ENCODE peak calls at places on chromosome 16, in eight cellular contexts. B is ovary, N is uterus, U is NB4, P is adrenal gland, G is Peyer's patch, Z is stomach, R is heart left ventricle. O is an unnamed sample.

GRCh38 chr16:69830534-69831211 is 68.5 kb downstream of the WWP2 start:
- DNase-seq in B (no peak), N (no peak), U (no peak), P (no peak), G (no peak), Z (peak), R (no peak), O (no peak)

GRCh38 chr16:61836804-61837398 is 199.3 kb downstream of the CDH8 start:
- DNase-seq in B (no peak), N (no peak), U (no peak), P (no peak), G (no peak), Z (no peak), R (no peak), O (no peak)

GRCh38 chr16:26316683-26317464 is 625.1 kb downstream of the HS3ST4 start:
- DNase-seq in B (no peak), N (no peak), U (peak), P (no peak), G (no peak), Z (no peak), R (no peak), O (no peak)

GRCh38 chr16:21227886-21228285 is 5.6 kb upstream of the ANKS4B start:
- DNase-seq in B (no peak), N (no peak), U (peak), P (no peak), G (no peak), Z (no peak), R (no peak), O (no peak)

GRCh38 chr16:79426663-79427062 is 173.9 kb downstream of the MAF start:
- DNase-seq in B (no peak), N (no peak), U (no peak), P (no peak), G (no peak), Z (no peak), R (no peak), O (no peak)

GRCh38 chr16:1681032-1681431 is 3.0 kb downstream of the JPT2 start:
- DNase-seq in B (no peak), N (no peak), U (no peak), P (no peak), G (no peak), Z (no peak), R (no peak), O (no peak)

GRCh38 chr16:78504391-78504945 is 405.0 kb downstream of the WWOX start:
- DNase-seq in B (peak), N (peak), U (no peak), P (no peak), G (peak), Z (peak), R (peak), O (no peak)

GRCh38 chr16:13359835-13360234 is 458.4 kb downstream of the SHISA9 start:
- DNase-seq in B (no peak), N (no peak), U (no peak), P (no peak), G (no peak), Z (no peak), R (no peak), O (no peak)

GRCh38 chr16:88691924-88692560 is 5.7 kb upstream of the SNAI3 start:
- DNase-seq in B (no peak), N (no peak), U (peak), P (no peak), G (peak), Z (no peak), R (no peak), O (no peak)

GRCh38 chr16:89697616-89698331 is 3.7 kb downstream of the SPATA2L start:
- DNase-seq in B (peak), N (no peak), U (peak), P (peak), G (no peak), Z (no peak), R (no peak), O (no peak)

GRCh38 chr16:89695086-89695874 is 6.2 kb downstream of the SPATA2L start:
- DNase-seq in B (no peak), N (no peak), U (no peak), P (peak), G (peak), Z (no peak), R (no peak), O (no peak)

GRCh38 chr16:89697161-89697615 is 4.3 kb downstream of the SPATA2L start:
- DNase-seq in B (peak), N (no peak), U (peak), P (no peak), G (peak), Z (no peak), R (no peak), O (no peak)

GRCh38 chr16:89695875-89696597 is 5.5 kb downstream of the SPATA2L start:
- DNase-seq in B (peak), N (no peak), U (peak), P (peak), G (peak), Z (no peak), R (no peak), O (no peak)

GRCh38 chr16:89696598-89697128 is 4.8 kb downstream of the SPATA2L start:
- DNase-seq in B (peak), N (no peak), U (peak), P (peak), G (peak), Z (no peak), R (no peak), O (no peak)
- TF ChIP-seq POLR2A in B (no peak), N (no peak), U (no peak), P (no peak), G (no peak), Z (no peak), R (no peak), O (no peak)

DNA sequence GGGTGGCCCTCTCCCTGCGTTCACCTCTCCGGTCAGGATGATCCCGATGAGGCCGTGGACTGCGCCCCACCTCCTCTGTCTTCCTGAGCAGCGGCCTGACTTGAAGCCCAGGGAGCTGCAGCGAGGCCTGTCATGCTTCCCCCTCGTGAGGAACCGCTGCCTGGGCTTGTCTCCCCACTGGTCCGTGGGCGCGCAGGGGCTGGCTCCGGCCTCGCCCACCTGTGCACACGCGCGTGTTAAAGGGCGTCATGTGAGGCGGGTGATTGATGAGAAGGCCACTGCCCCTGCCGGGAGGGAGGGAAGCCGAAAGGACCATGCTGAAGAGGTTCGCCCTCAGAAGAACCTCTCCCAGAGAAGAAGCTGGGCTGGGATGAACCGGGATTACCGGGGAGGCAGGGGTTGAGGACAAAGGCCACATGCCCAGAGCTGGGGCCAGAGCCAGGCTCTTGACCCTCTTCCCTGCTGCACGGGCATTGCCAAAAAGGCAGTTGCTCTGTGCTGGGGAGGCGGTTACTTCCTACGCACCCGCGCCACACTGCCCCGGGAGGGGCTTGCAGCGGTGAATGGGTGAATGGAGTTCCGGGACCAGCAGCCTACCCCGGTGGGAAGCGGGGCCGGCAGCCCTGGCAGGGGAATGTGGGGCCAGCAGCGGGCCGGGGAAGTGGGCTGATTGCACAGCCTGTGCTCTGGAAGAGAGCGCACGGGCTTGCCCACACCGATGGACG is 85.9 kb upstream of the GSE1 start:
- DNase-seq in B (no peak), N (no peak), U (no peak), P (no peak), G (no peak), Z (no peak), R (no peak), O (no peak)
- TF ChIP-seq POLR2A in B (no peak), N (no peak), U (no peak), P (no peak), G (no peak), Z (no peak), R (no peak), O (no peak)

GRCh38 chr16:56938664-56939513 is 6.9 kb downstream of the HERPUD1 start:
- DNase-seq in B (no peak), N (no peak), U (no peak), P (no peak), G (peak), Z (no peak), R (no peak), O (no peak)
- TF ChIP-seq POLR2A in B (no peak), N (no peak), U (no peak), P (no peak), G (no peak), Z (no peak), R (no peak), O (no peak)

GRCh38 chr16:19822534-19822933 is 62.1 kb downstream of the GPRC5B start:
- DNase-seq in B (no peak), N (no peak), U (peak), P (no peak), G (no peak), Z (no peak), R (no peak), O (no peak)
- TF ChIP-seq POLR2A in B (no peak), N (no peak), U (no peak), P (no peak), G (no peak), Z (no peak), R (no peak), O (no peak)

GRCh38 chr16:67199011-67199807 is at the start of gene ELMO3:
- DNase-seq in B (no peak), N (no peak), U (no peak), P (no peak), G (peak), Z (peak), R (no peak), O (no peak)
- TF ChIP-seq POLR2A in B (no peak), N (no peak), U (no peak), P (no peak), G (peak), Z (no peak), R (no peak), O (no peak)

DNA sequence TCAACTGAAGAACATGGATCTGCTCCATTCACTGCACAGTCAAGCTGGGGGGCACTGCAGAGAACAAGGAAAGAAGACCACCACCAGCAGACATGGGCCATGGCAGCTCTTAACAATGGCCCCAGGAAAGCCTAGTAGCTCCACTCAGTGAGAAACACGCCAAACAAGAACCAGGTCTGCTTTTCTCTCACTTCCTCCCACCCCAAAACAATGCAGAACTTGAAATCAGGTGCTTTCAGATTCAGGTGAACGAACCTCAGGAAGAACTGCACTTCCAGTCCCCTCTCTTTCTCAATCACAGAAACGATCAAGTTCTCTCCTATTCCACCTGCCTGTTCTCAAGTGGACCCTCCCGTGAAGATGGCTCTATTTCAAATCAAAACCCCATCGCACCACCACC is 155.6 kb downstream of the GRIN2A start:
- DNase-seq in B (no peak), N (no peak), U (no peak), P (no peak), G (no peak), Z (no peak), R (no peak), O (no peak)
- TF ChIP-seq POLR2A in B (no peak), N (no peak), U (no peak), P (no peak), G (no peak), Z (no peak), R (no peak), O (no peak)